ENCODE peak calls at places on chromosomes 2 and 18, in seven cellular contexts. I, R, A, Z, O, F and M are unnamed samples.
A peak's percentile ranks its signal among the peaks of the same experiment; 100 is the strongest.

GRCh38 chr2:64952896-64953482 is 36.2 kb upstream of the SLC1A4 start:
- DNase-seq in R (no peak), Z (no peak), I (no peak), O (no peak), F (no peak), A (no peak), M (no peak)

GRCh38 chr2:239640210-239640609 is 239.4 kb upstream of the HDAC4 start:
- DNase-seq in O (no peak), I (no peak), F (no peak), Z (no peak), R (no peak), A (no peak), M (no peak)

GRCh38 chr18:6741290-6741689 is 11.8 kb downstream of the ARHGAP28 start:
- DNase-seq in I (no peak), R (no peak), O (no peak), A (no peak), Z (no peak), F (peak; percentile 26), M (peak; percentile 86)

GRCh38 chr2:86393521-86394490 is 47.4 kb upstream of the KDM3A start:
- DNase-seq in R (no peak), I (no peak), Z (no peak), O (peak; percentile 45), F (no peak), A (no peak), M (no peak)

GRCh38 chr2:216560695-216561370 is 62.2 kb downstream of the RPL37A start:
- DNase-seq in A (no peak), R (no peak), I (no peak), F (no peak), O (no peak), Z (no peak), M (no peak)

GRCh38 chr18:12944724-12945123 is 3.1 kb upstream of the SEH1L start:
- DNase-seq in A (no peak), R (no peak), O (no peak), I (no peak), F (no peak), Z (no peak), M (no peak)

GRCh38 chr2:189267491-189267890 is 87.9 kb upstream of the COL5A2 start:
- DNase-seq in Z (no peak), O (no peak), I (no peak), F (no peak), R (no peak), A (no peak), M (no peak)

GRCh38 chr18:52333860-52334259 is 6.1 kb upstream of the DCC start:
- DNase-seq in I (no peak), O (no peak), Z (no peak), F (no peak), A (no peak), R (no peak), M (no peak)

GRCh38 chr2:56347881-56348280 is 164.1 kb downstream of the CCDC85A start:
- DNase-seq in R (no peak), A (no peak), F (no peak), O (no peak), Z (no peak), I (no peak), M (no peak)

GRCh38 chr2:152466041-152466440 is 131.1 kb downstream of the FMNL2 start:
- DNase-seq in F (no peak), R (no peak), O (peak; percentile 73), A (no peak), Z (no peak), I (no peak), M (no peak)

GRCh38 chr2:150878347-150878746 is 383.3 kb downstream of the RBM43 start:
- DNase-seq in Z (no peak), F (peak; percentile 17), O (peak; percentile 20), R (no peak), I (no peak), A (no peak), M (no peak)

GRCh38 chr2:191351298-191351697 is 106.1 kb downstream of the MYO1B start:
- DNase-seq in O (no peak), Z (no peak), F (no peak), R (no peak), A (no peak), I (no peak), M (no peak)

GRCh38 chr18:54127759-54128378 is 96.6 kb downstream of the MBD2 start:
- DNase-seq in A (no peak), F (no peak), R (peak; percentile 68), I (peak; percentile 36), O (peak; percentile 51), Z (peak; percentile 46), M (peak; percentile 84)

GRCh38 chr2:64698668-64699444 is 45.1 kb upstream of the SERTAD2 start:
- DNase-seq in A (no peak), Z (no peak), O (no peak), F (no peak), R (no peak), I (no peak), M (no peak)

GRCh38 chr18:80097201-80097600 is 11.9 kb upstream of the ADNP2 start:
- DNase-seq in R (no peak), O (no peak), I (no peak), Z (no peak), A (no peak), F (no peak), M (no peak)

GRCh38 chr18:22203035-22203434 is 33.6 kb downstream of the GATA6 start:
- DNase-seq in O (no peak), Z (no peak), A (no peak), R (no peak), I (no peak), F (no peak), M (no peak)

GRCh38 chr18:3612315-3612714 is 162.3 kb downstream of the TGIF1 start:
- DNase-seq in R (no peak), I (no peak), F (no peak), O (no peak), Z (no peak), A (no peak), M (no peak)

GRCh38 chr2:33366473-33366872 is 110.0 kb upstream of the RASGRP3 start:
- DNase-seq in R (no peak), Z (no peak), I (no peak), O (no peak), A (no peak), F (no peak), M (peak; percentile 22)

GRCh38 chr2:176246324-176246723 is 22.9 kb upstream of the MTX2 start:
- DNase-seq in A (no peak), O (no peak), Z (no peak), I (no peak), R (no peak), F (no peak), M (no peak)

GRCh38 chr2:235727186-235727585 is 233.3 kb downstream of the AGAP1 start:
- DNase-seq in Z (no peak), F (no peak), R (no peak), I (no peak), O (no peak), A (no peak), M (no peak)

GRCh38 chr2:10709290-10709939 is 12.0 kb upstream of the ATP6V1C2 start:
- DNase-seq in A (no peak), F (peak; percentile 1), Z (peak; percentile 78), I (no peak), R (peak; percentile 81), O (peak; percentile 50), M (peak; percentile 83)

GRCh38 chr2:120914839-120915521 is 179.3 kb downstream of the GLI2 start:
- DNase-seq in R (no peak), I (no peak), A (no peak), Z (no peak), F (no peak), O (peak; percentile 79), M (peak; percentile 31)

GRCh38 chr18:25298853-25299274 is 53.1 kb downstream of the ZNF521 start:
- DNase-seq in Z (no peak), O (peak; percentile 27), I (no peak), F (peak; percentile 67), A (no peak), R (no peak), M (no peak)

GRCh38 chr2:59658906-59659305 is 894.5 kb downstream of the BCL11A start:
- DNase-seq in O (peak; percentile 7), I (no peak), R (no peak), Z (no peak), F (no peak), A (no peak), M (no peak)

GRCh38 chr2:85945172-85945571 is 56.4 kb upstream of the ST3GAL5 start:
- DNase-seq in O (no peak), Z (no peak), R (no peak), F (no peak), A (no peak), I (no peak), M (no peak)

GRCh38 chr2:98757904-98758421 is 27.0 kb upstream of the MGAT4A start:
- DNase-seq in Z (no peak), O (peak; percentile 78), F (no peak), R (no peak), I (peak; percentile 97), A (no peak), M (no peak)

GRCh38 chr2:88836351-88836750 is 144.9 kb downstream of the RPIA start:
- DNase-seq in A (no peak), I (no peak), F (no peak), O (no peak), Z (no peak), R (no peak), M (no peak)